ENCODE peak calls at places on chromosomes 7 and 10, in seven cellular contexts. M is suprapubic skin, Y is heart left ventricle, B is body of pancreas, T is ovary, H is stomach, R is prostate gland. V is an unnamed sample.

GRCh38 chr10:121235692-121236091 is 362.6 kb downstream of the FGFR2 start:
- DNase-seq in Y (no peak), H (no peak), R (no peak), T (no peak), B (no peak), M (no peak), V (no peak)

GRCh38 chr7:38169862-38170261 is 8.2 kb upstream of the STARD3NL start:
- DNase-seq in Y (peak), H (no peak), M (no peak), B (peak), R (peak), T (no peak), V (peak)

GRCh38 chr7:158649279-158649678 is 55.3 kb downstream of the NCAPG2 start:
- DNase-seq in B (peak), T (no peak), M (no peak), R (no peak), H (no peak), Y (no peak), V (no peak)

GRCh38 chr10:97722980-97723379 is 9.4 kb downstream of the MARVELD1 start:
- DNase-seq in R (no peak), H (no peak), Y (no peak), M (no peak), B (no peak), T (no peak), V (no peak)

GRCh38 chr10:119652361-119652760 is 1.2 kb downstream of the BAG3 start:
- DNase-seq in H (no peak), R (peak), B (peak), M (no peak), Y (no peak), T (no peak), V (no peak)

GRCh38 chr7:139959718-139960117 is 103.0 kb downstream of the PARP12 start:
- DNase-seq in T (no peak), R (no peak), M (no peak), Y (no peak), H (no peak), B (no peak), V (peak)

GRCh38 chr7:728602-729001 is 1.5 kb upstream of the PRKAR1B start:
- DNase-seq in H (no peak), T (peak), R (no peak), B (no peak), M (peak), Y (no peak), V (peak)

GRCh38 chr10:29131952-29132820 is 156.7 kb upstream of the LYZL1 start:
- DNase-seq in B (peak), R (no peak), H (no peak), M (no peak), T (no peak), Y (peak), V (no peak)

GRCh38 chr7:38291650-38292049 is 18.2 kb upstream of the TARP start:
- DNase-seq in Y (no peak), B (no peak), T (no peak), R (peak), M (no peak), H (no peak), V (no peak)

DNA sequence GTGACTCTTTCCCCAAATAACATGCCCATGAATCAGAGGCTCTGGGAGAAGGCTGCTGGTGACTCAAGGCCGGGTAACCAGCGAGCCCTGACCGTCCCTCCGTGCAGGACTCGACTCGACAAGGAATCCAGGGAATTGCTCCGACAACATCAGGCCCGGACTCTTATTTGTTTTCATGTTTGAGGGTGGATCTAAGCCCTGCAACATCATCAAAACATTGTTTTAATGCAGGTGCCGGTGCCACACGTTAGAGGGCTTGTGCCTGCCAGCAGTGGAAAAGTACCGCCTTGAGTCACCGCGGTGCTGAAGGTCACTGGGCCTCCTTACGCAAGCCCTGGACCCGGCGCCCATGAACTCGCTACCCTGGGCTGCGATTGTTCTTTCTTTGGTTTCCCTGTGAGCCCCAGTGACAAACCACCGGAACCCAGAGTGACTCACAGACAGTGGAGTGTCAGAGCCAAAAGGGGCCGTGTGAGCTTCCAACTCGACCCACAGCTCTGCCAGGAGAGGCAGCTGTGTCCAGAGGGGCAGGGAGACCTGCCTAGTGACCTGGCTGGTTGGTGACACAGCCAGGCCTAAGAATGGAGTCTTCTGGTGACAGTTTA is 139.4 kb upstream of the SHH start:
- DNase-seq in M (no peak), Y (no peak), R (peak), T (no peak), H (peak), B (peak), V (no peak)
- TF ChIP-seq POLR2A in M (no peak), Y (no peak), R (no peak), T (no peak), H (no peak), B (no peak), V (no peak)

GRCh38 chr7:23185980-23186379 is 4.1 kb downstream of the NUP42 start:
- DNase-seq in H (no peak), B (no peak), M (no peak), R (no peak), T (no peak), Y (no peak), V (no peak)

GRCh38 chr7:23184709-23185354 is 3.0 kb downstream of the NUP42 start:
- DNase-seq in M (no peak), B (peak), R (peak), T (no peak), H (no peak), Y (peak), V (peak)

GRCh38 chr7:23184291-23184690 is 2.4 kb downstream of the NUP42 start:
- DNase-seq in B (no peak), H (no peak), M (no peak), Y (no peak), R (no peak), T (no peak), V (no peak)

GRCh38 chr7:23181684-23182553 is at the start of gene NUP42:
- DNase-seq in B (peak), Y (peak), R (peak), H (peak), T (peak), M (peak), V (peak)

GRCh38 chr7:23183279-23184012 is 1.6 kb downstream of the NUP42 start:
- DNase-seq in T (no peak), Y (no peak), H (no peak), M (no peak), R (no peak), B (no peak), V (no peak)
- H3K4me3 ChIP-seq in T (peak), Y (peak), H (peak), M (peak), R (no peak), B (no peak), V (no peak)

GRCh38 chr7:77416621-77417371 is 647 bp upstream of the GSAP start:
- DNase-seq in M (no peak), B (no peak), Y (no peak), H (no peak), T (no peak), R (no peak), V (no peak)

GRCh38 chr7:77417801-77418200 is 1.7 kb upstream of the GSAP start:
- DNase-seq in T (no peak), Y (no peak), H (no peak), M (no peak), R (no peak), B (no peak), V (no peak)

GRCh38 chr7:77415474-77415821 is 701 bp downstream of the GSAP start:
- DNase-seq in H (peak), Y (no peak), R (peak), B (peak), T (no peak), M (no peak), V (no peak)

GRCh38 chr7:77413861-77414424 is 2.2 kb downstream of the GSAP start:
- DNase-seq in B (no peak), Y (no peak), M (no peak), H (no peak), R (no peak), T (no peak), V (no peak)

DNA sequence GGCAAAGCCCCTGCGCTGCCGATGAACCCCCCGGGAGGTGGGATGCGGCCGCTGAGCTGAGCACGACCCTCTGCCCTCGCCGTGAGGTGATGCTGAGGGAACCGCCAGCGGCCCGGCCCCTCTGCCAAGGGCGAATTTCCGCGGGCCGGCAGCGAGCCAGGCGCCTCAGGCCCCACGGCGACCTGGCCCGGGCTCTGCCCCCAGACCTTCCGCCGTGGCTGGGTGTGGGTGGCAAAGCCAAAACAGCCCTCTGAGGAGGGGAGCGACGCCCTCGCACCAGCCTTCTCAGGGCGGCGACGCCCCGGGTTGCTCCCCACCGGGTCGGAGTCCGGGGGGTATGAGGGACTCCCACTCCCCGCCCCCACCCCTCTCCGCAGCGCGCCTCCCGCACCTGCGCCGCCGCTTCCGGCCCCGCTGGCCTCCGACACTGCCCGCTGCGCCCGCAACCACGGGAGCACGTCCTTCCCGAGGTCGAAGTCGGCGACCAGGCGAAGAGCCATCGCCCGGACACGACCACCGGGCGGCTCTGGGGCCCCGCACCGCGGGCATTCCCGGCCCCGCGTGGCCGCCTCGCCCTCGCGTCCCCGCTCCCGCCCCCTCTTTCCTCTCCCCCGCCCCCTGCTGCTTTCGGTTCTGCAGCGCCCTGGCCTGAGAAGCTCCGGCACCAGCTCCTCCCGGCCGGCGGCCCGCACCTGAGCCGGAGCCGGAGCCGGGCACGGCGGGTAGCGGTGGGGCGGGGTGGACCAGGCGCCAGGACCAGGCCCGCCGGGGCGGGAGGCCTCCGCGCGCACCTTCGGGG is at the start of gene GSAP:
- DNase-seq in H (peak), B (peak), T (peak), M (no peak), Y (peak), R (peak), V (peak)
- TF ChIP-seq POLR2A in H (no peak), B (peak), T (no peak), M (no peak), Y (no peak), R (no peak), V (no peak)

DNA sequence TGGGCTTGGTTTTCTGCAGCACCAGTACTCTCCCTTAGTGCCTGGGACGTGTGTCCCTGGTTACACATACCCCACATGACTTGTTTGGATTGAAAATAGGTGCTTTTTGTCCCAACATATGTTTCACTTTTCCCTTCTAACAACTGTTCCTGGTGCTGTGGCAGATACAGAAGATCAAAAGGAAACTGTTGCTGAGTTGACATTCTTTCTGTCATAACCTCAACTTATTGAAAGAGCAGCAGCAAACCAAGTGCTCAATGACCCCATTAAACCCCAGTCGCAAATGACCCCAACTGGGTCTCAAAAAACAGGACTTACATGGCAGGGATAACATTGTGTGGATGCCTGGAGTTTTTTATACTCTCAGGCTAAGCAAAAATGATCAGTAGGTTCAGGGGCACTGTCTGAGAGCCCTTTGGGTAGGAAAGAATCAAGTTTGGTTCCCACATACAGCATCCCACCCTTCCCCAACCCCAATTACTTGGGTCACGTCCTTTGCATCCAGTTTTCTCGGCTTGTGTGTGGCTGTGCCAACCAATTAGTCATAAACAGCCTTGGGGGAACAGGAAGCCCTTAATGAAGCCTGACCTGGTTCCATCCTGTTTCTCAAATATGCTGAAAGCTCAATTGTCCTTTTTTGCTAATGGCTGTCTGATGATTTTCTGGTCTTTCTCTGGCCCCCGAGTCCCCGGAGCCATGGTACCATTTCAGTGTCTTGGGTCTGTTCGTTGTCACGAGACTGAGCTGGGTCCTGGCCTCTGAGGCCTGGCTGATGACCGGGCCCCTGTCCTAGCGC is 4.9 kb downstream of the HKDC1 start:
- DNase-seq in Y (no peak), R (no peak), M (no peak), H (no peak), B (no peak), T (no peak), V (no peak)
- H3K4me3 ChIP-seq in Y (no peak), R (no peak), M (no peak), H (no peak), B (no peak), T (no peak), V (no peak)

GRCh38 chr7:46751471-46751870 is 830.4 kb upstream of the IGFBP3 start:
- DNase-seq in H (no peak), M (no peak), R (no peak), T (no peak), Y (no peak), B (no peak), V (no peak)

GRCh38 chr7:46750321-46750865 is 829.3 kb upstream of the IGFBP3 start:
- DNase-seq in R (no peak), T (no peak), Y (no peak), M (no peak), B (no peak), H (no peak), V (no peak)

GRCh38 chr7:46754135-46754730 is 827.7 kb downstream of the TNS3 start:
- DNase-seq in H (no peak), T (no peak), B (no peak), R (no peak), M (no peak), Y (no peak), V (peak)

GRCh38 chr7:46755120-46756034 is 826.5 kb downstream of the TNS3 start:
- DNase-seq in B (no peak), T (no peak), M (no peak), H (no peak), Y (no peak), R (no peak), V (no peak)

DNA sequence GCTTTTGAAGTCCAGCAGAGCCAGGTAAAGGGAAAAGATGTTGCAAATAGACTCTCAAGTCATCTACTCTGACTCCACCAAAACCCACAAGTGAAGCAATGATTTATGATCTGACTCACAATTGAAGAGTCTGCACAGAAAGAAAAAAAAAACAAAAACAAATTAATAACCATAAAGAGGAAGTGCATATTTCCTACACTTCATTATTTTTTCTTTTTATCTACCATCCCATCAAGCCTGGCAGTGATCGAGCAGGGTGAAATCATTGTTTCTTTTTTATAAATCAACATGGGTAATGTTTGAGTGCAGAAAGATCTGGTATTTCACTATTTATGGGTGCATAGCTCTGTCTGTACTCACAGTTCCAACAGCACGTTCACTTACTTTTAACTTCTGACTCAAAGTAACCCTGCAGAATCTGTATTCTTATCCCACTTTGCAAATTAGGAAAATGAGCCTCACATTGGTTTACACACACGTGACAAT is 829.0 kb downstream of the TNS3 start:
- DNase-seq in H (no peak), M (no peak), B (no peak), R (no peak), T (no peak), Y (no peak), V (no peak)
- TF ChIP-seq POLR2A in H (no peak), M (no peak), B (no peak), R (no peak), T (no peak), Y (no peak), V (no peak)

DNA sequence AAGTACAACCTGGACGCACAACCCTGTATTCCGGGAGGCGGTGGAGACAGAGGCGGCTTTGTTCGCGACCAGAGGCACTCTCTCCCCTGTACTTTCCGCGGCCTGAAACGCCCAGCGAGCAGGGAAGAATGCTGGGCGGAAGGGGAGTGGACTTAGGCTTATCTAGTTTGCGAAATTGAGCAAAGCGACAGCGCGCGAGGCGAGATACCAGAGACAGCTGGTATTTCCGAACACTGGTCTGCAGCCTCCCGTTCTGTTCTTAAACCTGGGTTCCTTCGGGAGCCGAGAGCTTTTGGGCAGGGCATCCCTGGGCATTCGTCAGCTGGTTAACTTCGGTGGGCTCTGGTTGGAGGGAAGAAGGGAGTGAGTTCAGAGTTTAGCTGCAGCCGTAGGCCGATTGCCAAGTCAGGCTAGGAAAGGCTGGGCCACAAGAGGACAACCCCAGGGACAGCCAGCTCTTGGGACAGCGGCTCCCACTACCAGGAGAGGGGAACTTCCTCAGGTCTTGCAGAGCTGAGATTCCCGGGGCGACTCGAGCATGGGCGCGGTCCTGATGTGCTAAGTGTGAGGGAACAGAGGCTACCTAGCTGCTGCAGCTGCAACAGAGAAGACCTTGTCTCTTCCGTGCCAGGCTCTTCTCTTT is 3.9 kb downstream of the HMX3 start:
- DNase-seq in Y (no peak), B (peak), M (no peak), R (no peak), H (peak), T (no peak), V (no peak)
- H3K4me3 ChIP-seq in Y (no peak), B (no peak), M (peak), R (no peak), H (peak), T (no peak), V (no peak)

DNA sequence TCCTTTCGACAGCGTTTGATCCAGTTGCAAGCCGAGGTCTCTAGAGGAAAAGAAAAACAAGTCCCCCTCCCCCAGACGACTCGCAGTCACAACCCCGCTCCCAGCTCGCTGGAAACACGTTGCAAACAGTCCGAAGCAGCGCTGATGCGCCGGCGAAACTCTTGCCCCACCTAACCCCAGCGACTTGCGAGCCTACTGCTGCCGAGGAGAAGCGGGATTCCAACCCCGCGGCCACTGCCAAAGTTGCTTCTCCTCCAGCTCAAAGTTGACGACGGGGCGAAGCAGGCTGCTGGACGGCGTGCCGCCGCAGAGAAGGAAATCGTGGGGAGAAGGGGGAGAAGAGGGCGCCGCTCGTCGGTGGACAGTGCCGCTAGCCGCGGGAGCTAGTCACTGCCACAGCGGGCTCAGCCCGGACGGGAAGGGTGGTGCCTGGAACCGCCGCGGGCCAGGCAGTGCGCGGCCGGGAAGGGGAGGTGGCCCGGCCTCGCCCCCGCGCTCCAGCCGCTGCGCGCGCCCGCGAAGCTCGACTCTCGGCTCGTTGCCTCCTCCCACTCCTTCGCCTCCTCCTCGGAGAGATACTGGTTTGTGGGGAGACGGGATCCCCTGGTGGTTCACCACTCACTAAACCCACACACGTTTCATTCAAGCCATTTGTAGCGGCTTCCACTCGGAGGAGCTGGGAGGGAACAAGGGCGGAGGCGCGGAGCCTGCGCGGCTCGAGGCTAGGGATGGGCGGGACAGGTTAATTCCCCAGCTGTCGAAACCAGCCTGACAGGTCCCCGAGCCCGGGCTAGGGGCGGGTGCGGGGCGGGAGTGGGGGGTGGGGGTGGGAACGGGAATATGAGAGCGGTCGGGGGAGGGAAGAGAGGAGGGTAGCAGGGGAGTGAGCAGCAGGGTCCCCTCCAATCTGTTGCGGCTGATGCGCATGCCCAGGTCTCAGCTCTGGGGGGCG is at the start of gene GPR37:
- DNase-seq in H (peak), M (peak), R (peak), T (no peak), B (peak), Y (no peak), V (peak)
- TF ChIP-seq POLR2A in H (no peak), M (no peak), R (no peak), T (no peak), B (peak), Y (no peak), V (no peak)

V was measured in lower leg skin.